ENCODE peak calls at places on chromosome 19, in four cellular contexts. One of them, this sample, is unnamed.

GRCh38 chr19:16382775-16383543 is 58.3 kb downstream of the KLF2 start:
- DNase-seq in tibial nerve: peak; percentile 82
- DNase-seq in heart left ventricle: peak; percentile 91
- DNase-seq in right lobe of liver: peak; percentile 85
- DNase-seq in this sample: no peak

GRCh38 chr19:33644284-33644836 is 22.6 kb downstream of the CHST8 start:
- DNase-seq in tibial nerve: no peak
- DNase-seq in heart left ventricle: no peak
- DNase-seq in right lobe of liver: no peak
- DNase-seq in this sample: no peak

GRCh38 chr19:52995711-52996110 is 18.0 kb upstream of the ERVV-1 start:
- DNase-seq in tibial nerve: no peak
- DNase-seq in heart left ventricle: no peak
- DNase-seq in right lobe of liver: no peak
- DNase-seq in this sample: no peak

GRCh38 chr19:49924004-49924880 is 4.8 kb upstream of the ATF5 start:
- DNase-seq in tibial nerve: no peak
- DNase-seq in heart left ventricle: no peak
- DNase-seq in right lobe of liver: peak; percentile 92
- DNase-seq in this sample: no peak

GRCh38 chr19:55141696-55142095 is 7.3 kb downstream of the TNNT1 start:
- DNase-seq in tibial nerve: no peak
- DNase-seq in heart left ventricle: no peak
- DNase-seq in right lobe of liver: no peak
- DNase-seq in this sample: no peak

GRCh38 chr19:46746281-46746965 is at the start of gene STRN4:
- DNase-seq in tibial nerve: no peak
- DNase-seq in heart left ventricle: peak; percentile 61
- DNase-seq in right lobe of liver: no peak
- DNase-seq in this sample: no peak

GRCh38 chr19:56120371-56121179 is 520 bp downstream of the ZNF787 start:
- DNase-seq in tibial nerve: peak; percentile 28
- DNase-seq in heart left ventricle: peak; percentile 82
- DNase-seq in right lobe of liver: peak; percentile 95
- DNase-seq in this sample: no peak

GRCh38 chr19:39825093-39825463 is 8.9 kb downstream of the DYRK1B start:
- DNase-seq in tibial nerve: no peak
- DNase-seq in heart left ventricle: no peak
- DNase-seq in right lobe of liver: no peak
- DNase-seq in this sample: no peak

GRCh38 chr19:39265321-39265916 is 2.8 kb upstream of the IFNL2 start:
- DNase-seq in tibial nerve: no peak
- DNase-seq in heart left ventricle: no peak
- DNase-seq in right lobe of liver: no peak
- DNase-seq in this sample: no peak

GRCh38 chr19:48997972-48998371 is 4.3 kb downstream of the RUVBL2 start:
- DNase-seq in tibial nerve: no peak
- DNase-seq in heart left ventricle: no peak
- DNase-seq in right lobe of liver: no peak
- DNase-seq in this sample: no peak

GRCh38 chr19:19372656-19373416 is 32.6 kb upstream of the GATAD2A start:
- DNase-seq in tibial nerve: no peak
- DNase-seq in heart left ventricle: peak; percentile 83
- DNase-seq in right lobe of liver: peak; percentile 75
- DNase-seq in this sample: no peak

GRCh38 chr19:18980432-18981020 is 39.5 kb upstream of the HOMER3 start:
- DNase-seq in tibial nerve: no peak
- DNase-seq in heart left ventricle: no peak
- DNase-seq in right lobe of liver: no peak
- DNase-seq in this sample: no peak

GRCh38 chr19:27859689-27860088 is 1353.3 kb downstream of the UQCRFS1 start:
- DNase-seq in tibial nerve: no peak
- DNase-seq in heart left ventricle: no peak
- DNase-seq in right lobe of liver: no peak
- DNase-seq in this sample: no peak

GRCh38 chr19:13817615-13818371 is 22.6 kb downstream of the ZSWIM4 start:
- DNase-seq in tibial nerve: no peak
- DNase-seq in heart left ventricle: peak; percentile 39
- DNase-seq in right lobe of liver: no peak
- DNase-seq in this sample: no peak

GRCh38 chr19:19475845-19476828 is 39.2 kb downstream of the TSSK6 start:
- DNase-seq in tibial nerve: no peak
- DNase-seq in heart left ventricle: no peak
- DNase-seq in right lobe of liver: no peak
- DNase-seq in this sample: no peak

GRCh38 chr19:5676105-5676671 is 4.1 kb downstream of the MICOS13 start:
- DNase-seq in tibial nerve: no peak
- DNase-seq in heart left ventricle: no peak
- DNase-seq in right lobe of liver: no peak
- DNase-seq in this sample: no peak

GRCh38 chr19:32879741-32880140 is 10.2 kb upstream of the SLC7A9 start:
- DNase-seq in tibial nerve: no peak
- DNase-seq in heart left ventricle: no peak
- DNase-seq in right lobe of liver: no peak
- DNase-seq in this sample: no peak

GRCh38 chr19:52138614-52139290 is 986 bp downstream of the ZNF616 start:
- DNase-seq in tibial nerve: no peak
- DNase-seq in heart left ventricle: peak; percentile 29
- DNase-seq in right lobe of liver: peak; percentile 54
- DNase-seq in this sample: no peak

GRCh38 chr19:7533925-7534480 is 1.5 kb upstream of the PNPLA6 start:
- DNase-seq in tibial nerve: peak; percentile 74
- DNase-seq in heart left ventricle: peak; percentile 90
- DNase-seq in right lobe of liver: peak; percentile 89
- DNase-seq in this sample: peak; percentile 91

DNA sequence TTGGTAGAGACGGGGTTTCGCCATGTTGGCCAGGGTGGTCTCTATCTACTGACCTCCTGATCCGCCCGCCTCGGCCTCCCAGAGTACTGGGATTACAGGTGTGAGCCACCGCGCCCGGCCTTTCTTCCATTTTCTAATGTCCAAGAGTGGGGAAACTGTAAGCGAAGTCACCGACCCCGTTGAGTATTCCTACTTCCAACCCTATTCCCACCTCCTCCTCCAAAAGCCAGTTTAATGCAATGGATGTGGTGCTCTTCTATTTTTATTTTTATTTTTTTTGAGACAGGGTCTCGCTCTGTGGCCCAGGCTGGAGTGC is 449 bp downstream of the RNU6-9 start:
- DNase-seq in tibial nerve: no peak
- DNase-seq in heart left ventricle: no peak
- DNase-seq in right lobe of liver: no peak
- DNase-seq in this sample: no peak
- TF ChIP-seq POLR2A in tibial nerve: no peak
- TF ChIP-seq POLR2A in heart left ventricle: no peak
- TF ChIP-seq POLR2A in right lobe of liver: no peak
- TF ChIP-seq POLR2A in this sample: no peak

DNA sequence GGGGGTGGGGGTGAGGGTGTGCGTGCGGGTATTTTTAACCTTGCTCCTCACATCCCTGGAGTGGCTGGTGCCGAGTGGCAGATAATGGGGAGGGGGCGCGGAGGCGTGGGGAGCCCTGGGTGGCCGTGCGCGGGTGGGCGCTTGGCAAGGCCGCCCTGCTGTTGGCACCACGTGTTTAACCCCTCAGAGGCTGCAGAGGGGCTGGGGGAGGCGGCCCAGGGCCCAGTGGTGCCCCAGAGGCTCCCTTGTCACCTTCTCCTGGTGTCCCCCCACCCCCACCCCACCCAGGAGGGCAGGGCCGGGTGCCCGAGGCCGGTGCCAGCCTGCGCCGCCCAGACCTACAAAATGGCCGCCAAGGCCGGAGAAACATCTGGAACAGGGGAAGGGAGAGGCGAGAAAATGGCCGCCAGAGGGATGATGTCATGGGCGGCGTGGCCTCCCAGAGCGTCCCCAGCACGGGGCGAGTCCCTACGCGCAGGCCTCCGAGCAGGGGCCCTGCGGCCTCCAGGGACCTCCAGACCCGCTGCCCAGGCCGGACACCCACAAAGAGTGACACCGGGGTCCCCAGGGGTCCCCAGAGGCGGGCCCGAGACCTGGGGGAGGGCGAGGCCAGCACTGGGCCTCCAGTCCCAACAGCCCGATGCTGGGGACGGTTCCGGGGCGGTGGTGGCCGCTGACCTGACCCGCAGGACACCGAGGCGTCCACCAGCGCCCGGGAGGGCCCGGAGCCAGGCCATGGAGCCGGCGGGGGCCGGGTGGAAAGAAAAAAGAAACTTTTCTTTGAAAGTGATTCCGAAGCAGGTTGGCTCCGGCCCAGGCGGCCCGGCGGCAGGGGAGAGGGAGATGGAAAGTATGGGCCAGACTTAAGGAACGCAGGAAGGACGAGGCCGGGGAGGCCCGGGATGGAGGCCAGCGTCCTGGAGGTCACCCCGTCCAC is 38.2 kb downstream of the NFIC start:
- DNase-seq in tibial nerve: peak; percentile 79
- DNase-seq in heart left ventricle: peak; percentile 92
- DNase-seq in right lobe of liver: peak; percentile 89
- DNase-seq in this sample: no peak
- H3K4me3 ChIP-seq in tibial nerve: peak overlapping the region; percentile 59
- H3K4me3 ChIP-seq in heart left ventricle: peak overlapping the region; percentile 45
- H3K4me3 ChIP-seq in right lobe of liver: peak overlapping the region; percentile 54
- H3K4me3 ChIP-seq in this sample: peak overlapping the region; percentile 61

GRCh38 chr19:11321206-11322126 is 18.0 kb downstream of the RAB3D start:
- DNase-seq in tibial nerve: no peak
- DNase-seq in heart left ventricle: no peak
- DNase-seq in right lobe of liver: no peak
- DNase-seq in this sample: no peak
- H3K4me1 ChIP-seq in tibial nerve: peaks cover 48% of the 10 kb centered on the region
- H3K4me1 ChIP-seq in heart left ventricle: no peaks in the 10 kb centered on the region
- H3K4me1 ChIP-seq in right lobe of liver: peaks cover 10% of the 10 kb centered on the region
- H3K4me1 ChIP-seq in this sample: peaks cover 26% of the 10 kb centered on the region

GRCh38 chr19:36115453-36116343 is at the start of gene TBCB:
- DNase-seq in tibial nerve: peak; percentile 73
- DNase-seq in heart left ventricle: peak; percentile 83
- DNase-seq in right lobe of liver: peak; percentile 87
- DNase-seq in this sample: peak; percentile 90
- TF ChIP-seq POLR2A in tibial nerve: no peak
- TF ChIP-seq POLR2A in heart left ventricle: no peak
- TF ChIP-seq POLR2A in right lobe of liver: peak; percentile 12
- TF ChIP-seq POLR2A in this sample: no peak

GRCh38 chr19:38004100-38004504 is 97.1 kb downstream of the SIPA1L3 start:
- DNase-seq in tibial nerve: no peak
- DNase-seq in heart left ventricle: no peak
- DNase-seq in right lobe of liver: no peak
- DNase-seq in this sample: no peak
- H3K4me3 ChIP-seq in tibial nerve: peak overlapping the region; percentile 56
- H3K4me3 ChIP-seq in heart left ventricle: peak overlapping the region; percentile 47
- H3K4me3 ChIP-seq in right lobe of liver: peak overlapping the region; percentile 13
- H3K4me3 ChIP-seq in this sample: peak overlapping the region; percentile 35